ENCODE peak calls at places on chromosomes 1 and 21, in six cellular contexts. L, E, K, I, F and P are unnamed samples.

GRCh38 chr1:61182049-61182448 is 99.7 kb downstream of the NFIA start:
- DNase-seq in F (no peak), L (no peak), I (no peak), K (no peak), E (no peak), P (no peak)

GRCh38 chr1:62676606-62677356 is 11.4 kb downstream of the DOCK7 start:
- DNase-seq in E (no peak), K (peak), L (no peak), I (no peak), F (no peak), P (no peak)

GRCh38 chr1:209807509-209807908 is 1.6 kb upstream of the IRF6 start:
- DNase-seq in I (no peak), K (no peak), F (no peak), E (no peak), L (no peak), P (no peak)

GRCh38 chr1:8625981-8626898 is 191.2 kb downstream of the RERE start:
- DNase-seq in F (no peak), E (no peak), I (no peak), L (peak), K (peak), P (no peak)

GRCh38 chr1:38246955-38247952 is 200.7 kb upstream of the POU3F1 start:
- DNase-seq in E (no peak), F (peak), I (no peak), L (no peak), K (peak), P (no peak)

GRCh38 chr1:185017338-185017737 is 28.0 kb upstream of the RNF2 start:
- DNase-seq in L (peak), I (no peak), F (no peak), K (peak), E (no peak), P (no peak)

GRCh38 chr1:192609110-192610079 is 26.6 kb upstream of the RGS13 start:
- DNase-seq in E (peak), K (no peak), I (peak), L (no peak), F (no peak), P (peak)

GRCh38 chr1:54866801-54867716 is 19.9 kb downstream of the DHCR24 start:
- DNase-seq in K (no peak), F (no peak), I (peak), L (no peak), E (no peak), P (no peak)

GRCh38 chr21:45318556-45319341 is 31.1 kb upstream of the POFUT2 start:
- DNase-seq in E (peak), I (peak), K (no peak), F (no peak), L (no peak), P (no peak)

GRCh38 chr21:39232926-39233325 is 49.7 kb upstream of the PSMG1 start:
- DNase-seq in I (no peak), K (no peak), L (no peak), E (no peak), F (no peak), P (no peak)

GRCh38 chr1:174656409-174657059 is 208.8 kb downstream of the GPR52 start:
- DNase-seq in K (no peak), E (no peak), F (no peak), I (no peak), L (no peak), P (no peak)

GRCh38 chr1:235766794-235767285 is 99.9 kb downstream of the LYST start:
- DNase-seq in E (no peak), F (no peak), K (no peak), I (no peak), L (no peak), P (no peak)

GRCh38 chr1:4119516-4120220 is 219.6 kb upstream of the C1orf174 start:
- DNase-seq in F (no peak), E (no peak), K (no peak), I (no peak), L (no peak), P (no peak)

GRCh38 chr1:54854376-54855020 is 32.5 kb downstream of the DHCR24 start:
- DNase-seq in I (no peak), K (no peak), L (no peak), F (no peak), E (no peak), P (no peak)

GRCh38 chr21:31524140-31524539 is 135.4 kb upstream of the SOD1 start:
- DNase-seq in F (no peak), L (no peak), E (no peak), K (no peak), I (no peak), P (no peak)

DNA sequence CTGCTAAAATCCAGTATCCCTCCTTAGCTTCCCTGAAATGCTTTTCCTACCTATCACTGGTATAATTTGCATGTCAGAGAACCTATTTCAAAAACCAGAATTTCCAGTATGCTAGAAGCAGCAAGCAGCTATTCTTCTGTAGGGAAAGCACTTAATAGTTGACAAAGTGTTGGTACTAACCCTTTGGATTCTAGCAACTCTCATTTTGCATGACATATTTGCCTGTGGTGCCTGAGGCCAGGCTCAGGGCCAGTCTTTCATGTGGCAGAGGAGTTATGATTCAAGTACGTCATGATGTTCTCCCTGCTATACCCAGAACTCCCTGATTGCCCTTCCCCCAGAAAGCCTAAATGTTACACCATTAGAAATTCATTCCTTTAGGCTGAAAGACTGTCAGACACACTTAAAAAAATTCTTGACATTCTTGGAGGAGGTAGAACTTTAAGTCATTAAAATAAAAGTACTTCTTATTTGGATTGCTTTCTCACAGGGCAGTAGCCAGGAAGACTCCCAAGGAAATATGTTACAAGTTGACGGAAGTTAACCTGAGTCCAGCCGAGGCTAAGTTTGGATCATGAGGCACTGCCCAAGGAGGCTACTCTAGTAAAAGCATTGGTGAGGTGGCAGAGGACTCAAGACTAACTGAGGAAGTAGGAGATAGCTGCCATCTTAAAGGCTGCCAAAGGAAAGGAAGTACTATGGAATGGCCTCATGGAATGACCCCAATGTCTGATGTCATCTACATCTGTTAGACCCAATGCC is 298.4 kb upstream of the SPAG17 start:
- DNase-seq in I (no peak), K (no peak), F (no peak), L (no peak), E (no peak), P (no peak)
- H3K4me3 ChIP-seq in I (no peak), K (no peak), F (no peak), L (no peak), E (no peak), P (no peak)

GRCh38 chr1:31939484-31940329 is 1.5 kb upstream of the PTP4A2 start:
- DNase-seq in F (no peak), L (peak), I (no peak), K (peak), E (no peak), P (no peak)
- H3K4me3 ChIP-seq in F (no peak), L (no peak), I (no peak), K (no peak), E (no peak), P (no peak)

DNA sequence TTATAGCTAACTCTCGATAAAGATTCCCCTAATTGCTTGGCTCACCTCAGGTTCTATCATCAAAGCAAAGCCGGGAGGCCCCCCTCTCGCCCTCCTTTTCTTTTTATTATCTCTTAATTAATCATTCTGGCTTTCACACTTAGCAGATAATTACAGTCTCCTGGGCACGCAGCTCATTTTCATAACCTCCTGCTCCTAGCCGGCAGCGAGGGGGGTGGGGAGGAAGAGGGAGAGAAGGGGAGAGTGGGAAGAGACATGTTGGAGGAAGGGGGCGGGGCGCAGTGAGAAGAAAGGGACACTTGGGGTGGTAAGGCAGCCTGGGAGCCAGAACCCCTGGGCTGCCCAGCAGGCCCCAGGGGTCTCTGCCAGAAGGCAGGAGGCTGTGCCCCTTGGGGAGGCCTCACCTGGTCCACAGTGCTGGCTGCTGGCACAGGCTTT is 14.5 kb downstream of the KIRREL1 start:
- DNase-seq in F (no peak), L (no peak), E (no peak), I (no peak), K (no peak), P (no peak)
- H3K4me3 ChIP-seq in F (no peak), L (no peak), E (no peak), I (no peak), K (no peak), P (no peak)

GRCh38 chr1:36207339-36207738 is 16.9 kb upstream of the THRAP3 start:
- DNase-seq in K (peak), F (no peak), E (peak), L (peak), I (peak), P (no peak)
- H3K4me3 ChIP-seq in K (no peak), F (no peak), E (no peak), L (no peak), I (no peak), P (no peak)

GRCh38 chr1:211261229-211261628 is 2.1 kb downstream of the RCOR3 start:
- DNase-seq in I (no peak), K (no peak), E (no peak), F (no peak), L (no peak), P (no peak)
- H3K4me3 ChIP-seq in I (peak), K (peak), E (peak), F (peak), L (peak), P (peak)